ENCODE peak calls at places on chromosomes 7 and 10, in seven cellular contexts. E, R, L, U, M, G and F are unnamed samples.

GRCh38 chr7:28136420-28136819 is 44.2 kb downstream of the JAZF1 start:
- DNase-seq in E (no peak), R (no peak), L (no peak), U (no peak), M (no peak), G (no peak), F (no peak)

GRCh38 chr10:13949844-13950542 is 363.2 kb downstream of the PRPF18 start:
- DNase-seq in E (no peak), R (peak), L (no peak), U (no peak), M (peak), G (peak), F (no peak)

GRCh38 chr7:46133741-46134140 is 212.7 kb upstream of the IGFBP3 start:
- DNase-seq in E (no peak), R (no peak), L (no peak), U (no peak), M (peak), G (no peak), F (no peak)

GRCh38 chr10:70693619-70694286 is 21.4 kb downstream of the ADAMTS14 start:
- DNase-seq in E (no peak), R (no peak), L (no peak), U (peak), M (peak), G (no peak), F (no peak)

GRCh38 chr10:121570316-121570715 is 27.9 kb downstream of the FGFR2 start:
- DNase-seq in E (no peak), R (no peak), L (no peak), U (no peak), M (no peak), G (no peak), F (no peak)

GRCh38 chr7:155206286-155207020 is 91.2 kb upstream of the INSIG1 start:
- DNase-seq in E (peak), R (peak), L (peak), U (peak), M (peak), G (no peak), F (peak)

GRCh38 chr7:122006687-122007086 is 133.7 kb downstream of the PTPRZ1 start:
- DNase-seq in E (no peak), R (peak), L (no peak), U (no peak), M (no peak), G (peak), F (peak)

GRCh38 chr10:12042409-12042796 is 206 bp downstream of the UPF2 start:
- DNase-seq in E (peak), R (no peak), L (peak), U (peak), M (peak), G (no peak), F (peak)

GRCh38 chr10:70376436-70377378 is 5.7 kb downstream of the LRRC20 start:
- DNase-seq in E (no peak), R (peak), L (no peak), U (no peak), M (peak), G (peak), F (no peak)

GRCh38 chr10:15103513-15103912 is 6.4 kb downstream of the RPP38 start:
- DNase-seq in E (no peak), R (no peak), L (no peak), U (no peak), M (no peak), G (no peak), F (no peak)

GRCh38 chr10:109912335-109913282 is 10.7 kb downstream of the XPNPEP1 start:
- DNase-seq in E (no peak), R (peak), L (no peak), U (no peak), M (peak), G (peak), F (no peak)

GRCh38 chr10:14975672-14976273 is 16.6 kb downstream of the MEIG1 start:
- DNase-seq in E (no peak), R (no peak), L (no peak), U (no peak), M (no peak), G (peak), F (no peak)

GRCh38 chr10:52387744-52388143 is 73.7 kb downstream of the DKK1 start:
- DNase-seq in E (no peak), R (peak), L (no peak), U (no peak), M (no peak), G (peak), F (no peak)

GRCh38 chr7:64469673-64470072 is 93.2 kb downstream of the ZNF680 start:
- DNase-seq in E (no peak), R (no peak), L (no peak), U (no peak), M (no peak), G (no peak), F (no peak)

GRCh38 chr7:90749774-90750173 is 153.7 kb downstream of the CDK14 start:
- DNase-seq in E (no peak), R (peak), L (no peak), U (no peak), M (peak), G (no peak), F (peak)